ENCODE peak calls at places on chromosomes 3 and 15, in seven cellular contexts. One of them, this sample, is unnamed.

GRCh38 chr15:39864116-39864515 is 56.0 kb downstream of the GPR176 start:
- DNase-seq in fibroblast of mammary gland: no peak
- DNase-seq in HCT116: no peak
- DNase-seq in choroid plexus epithelial cell: no peak
- DNase-seq in cardiac fibroblast: no peak
- DNase-seq in CD8-positive, alpha-beta T cell: no peak
- DNase-seq in kidney epithelial cell: no peak
- DNase-seq in this sample: no peak

GRCh38 chr3:186502138-186502941 is 41.8 kb downstream of the CRYGS start:
- DNase-seq in kidney epithelial cell: no peak
- DNase-seq in cardiac fibroblast: peak
- DNase-seq in choroid plexus epithelial cell: no peak
- DNase-seq in fibroblast of mammary gland: no peak
- DNase-seq in CD8-positive, alpha-beta T cell: no peak
- DNase-seq in HCT116: no peak
- DNase-seq in this sample: no peak

GRCh38 chr3:48256557-48256956 is 15.7 kb downstream of the ZNF589 start:
- DNase-seq in choroid plexus epithelial cell: no peak
- DNase-seq in fibroblast of mammary gland: no peak
- DNase-seq in kidney epithelial cell: no peak
- DNase-seq in CD8-positive, alpha-beta T cell: no peak
- DNase-seq in cardiac fibroblast: no peak
- DNase-seq in HCT116: no peak
- DNase-seq in this sample: no peak

GRCh38 chr15:51080286-51080685 is 14.4 kb downstream of the TNFAIP8L3 start:
- DNase-seq in fibroblast of mammary gland: no peak
- DNase-seq in cardiac fibroblast: no peak
- DNase-seq in HCT116: no peak
- DNase-seq in choroid plexus epithelial cell: no peak
- DNase-seq in kidney epithelial cell: no peak
- DNase-seq in CD8-positive, alpha-beta T cell: no peak
- DNase-seq in this sample: no peak

GRCh38 chr3:123818324-123818920 is 65.7 kb downstream of the MYLK start:
- DNase-seq in HCT116: no peak
- DNase-seq in CD8-positive, alpha-beta T cell: no peak
- DNase-seq in choroid plexus epithelial cell: peak
- DNase-seq in cardiac fibroblast: peak
- DNase-seq in fibroblast of mammary gland: no peak
- DNase-seq in kidney epithelial cell: no peak
- DNase-seq in this sample: no peak

GRCh38 chr3:197224034-197224444 is 74.4 kb downstream of the DLG1 start:
- DNase-seq in choroid plexus epithelial cell: peak
- DNase-seq in cardiac fibroblast: peak
- DNase-seq in kidney epithelial cell: peak
- DNase-seq in CD8-positive, alpha-beta T cell: no peak
- DNase-seq in fibroblast of mammary gland: peak
- DNase-seq in HCT116: peak
- DNase-seq in this sample: peak

GRCh38 chr3:37123292-37123691 is 51.1 kb downstream of the LRRFIP2 start:
- DNase-seq in fibroblast of mammary gland: no peak
- DNase-seq in cardiac fibroblast: no peak
- DNase-seq in kidney epithelial cell: no peak
- DNase-seq in HCT116: no peak
- DNase-seq in CD8-positive, alpha-beta T cell: no peak
- DNase-seq in choroid plexus epithelial cell: no peak
- DNase-seq in this sample: no peak

GRCh38 chr3:143851331-143852017 is 3.2 kb upstream of the SLC9A9 start:
- DNase-seq in CD8-positive, alpha-beta T cell: no peak
- DNase-seq in fibroblast of mammary gland: no peak
- DNase-seq in cardiac fibroblast: no peak
- DNase-seq in HCT116: no peak
- DNase-seq in kidney epithelial cell: no peak
- DNase-seq in choroid plexus epithelial cell: no peak
- DNase-seq in this sample: no peak

GRCh38 chr3:61381745-61382392 is 130.6 kb upstream of the FHIT start:
- DNase-seq in HCT116: peak
- DNase-seq in kidney epithelial cell: no peak
- DNase-seq in choroid plexus epithelial cell: peak
- DNase-seq in cardiac fibroblast: peak
- DNase-seq in CD8-positive, alpha-beta T cell: no peak
- DNase-seq in fibroblast of mammary gland: peak
- DNase-seq in this sample: no peak

GRCh38 chr15:49644364-49644794 is 23.5 kb downstream of the DTWD1 start:
- DNase-seq in CD8-positive, alpha-beta T cell: no peak
- DNase-seq in choroid plexus epithelial cell: peak
- DNase-seq in fibroblast of mammary gland: no peak
- DNase-seq in HCT116: no peak
- DNase-seq in cardiac fibroblast: peak
- DNase-seq in kidney epithelial cell: no peak
- DNase-seq in this sample: no peak

GRCh38 chr15:49627407-49627877 is 6.6 kb downstream of the DTWD1 start:
- DNase-seq in HCT116: peak
- DNase-seq in fibroblast of mammary gland: peak
- DNase-seq in kidney epithelial cell: peak
- DNase-seq in CD8-positive, alpha-beta T cell: no peak
- DNase-seq in choroid plexus epithelial cell: peak
- DNase-seq in cardiac fibroblast: peak
- DNase-seq in this sample: peak

GRCh38 chr15:68990755-68991500 is 23.6 kb upstream of the NOX5 start:
- DNase-seq in cardiac fibroblast: no peak
- DNase-seq in fibroblast of mammary gland: no peak
- DNase-seq in kidney epithelial cell: no peak
- DNase-seq in HCT116: no peak
- DNase-seq in choroid plexus epithelial cell: no peak
- DNase-seq in CD8-positive, alpha-beta T cell: no peak
- DNase-seq in this sample: no peak

GRCh38 chr3:127800508-127800907 is 21.8 kb downstream of the MGLL start:
- DNase-seq in CD8-positive, alpha-beta T cell: no peak
- DNase-seq in cardiac fibroblast: no peak
- DNase-seq in choroid plexus epithelial cell: peak
- DNase-seq in kidney epithelial cell: no peak
- DNase-seq in HCT116: no peak
- DNase-seq in fibroblast of mammary gland: peak
- DNase-seq in this sample: no peak

GRCh38 chr3:73493543-73494314 is 131.0 kb downstream of the PDZRN3 start:
- DNase-seq in CD8-positive, alpha-beta T cell: no peak
- DNase-seq in choroid plexus epithelial cell: peak
- DNase-seq in cardiac fibroblast: peak
- DNase-seq in kidney epithelial cell: no peak
- DNase-seq in fibroblast of mammary gland: peak
- DNase-seq in HCT116: no peak
- DNase-seq in this sample: peak

GRCh38 chr3:52769786-52770445 is 824 bp downstream of the NEK4 start:
- DNase-seq in kidney epithelial cell: no peak
- DNase-seq in HCT116: no peak
- DNase-seq in choroid plexus epithelial cell: peak
- DNase-seq in cardiac fibroblast: no peak
- DNase-seq in CD8-positive, alpha-beta T cell: no peak
- DNase-seq in fibroblast of mammary gland: peak
- DNase-seq in this sample: no peak

GRCh38 chr15:71201471-71201870 is 86.2 kb downstream of the THSD4 start:
- DNase-seq in fibroblast of mammary gland: no peak
- DNase-seq in cardiac fibroblast: no peak
- DNase-seq in choroid plexus epithelial cell: no peak
- DNase-seq in kidney epithelial cell: no peak
- DNase-seq in HCT116: no peak
- DNase-seq in CD8-positive, alpha-beta T cell: no peak
- DNase-seq in this sample: no peak

GRCh38 chr3:117660941-117661635 is 951.5 kb downstream of the TUSC7 start:
- DNase-seq in fibroblast of mammary gland: peak
- DNase-seq in choroid plexus epithelial cell: peak
- DNase-seq in kidney epithelial cell: no peak
- DNase-seq in HCT116: no peak
- DNase-seq in cardiac fibroblast: peak
- DNase-seq in CD8-positive, alpha-beta T cell: no peak
- DNase-seq in this sample: no peak

GRCh38 chr15:48190932-48191573 is 412 bp upstream of the CTXN2 start:
- DNase-seq in choroid plexus epithelial cell: peak
- DNase-seq in cardiac fibroblast: peak
- DNase-seq in fibroblast of mammary gland: peak
- DNase-seq in kidney epithelial cell: no peak
- DNase-seq in CD8-positive, alpha-beta T cell: no peak
- DNase-seq in HCT116: no peak
- DNase-seq in this sample: no peak

GRCh38 chr3:109532257-109533216 is 195.2 kb upstream of the DPPA4 start:
- DNase-seq in choroid plexus epithelial cell: peak
- DNase-seq in CD8-positive, alpha-beta T cell: peak
- DNase-seq in kidney epithelial cell: no peak
- DNase-seq in cardiac fibroblast: peak
- DNase-seq in fibroblast of mammary gland: peak
- DNase-seq in HCT116: peak
- DNase-seq in this sample: peak

GRCh38 chr3:184059424-184059823 is 6.6 kb downstream of the HTR3C start:
- DNase-seq in fibroblast of mammary gland: no peak
- DNase-seq in CD8-positive, alpha-beta T cell: no peak
- DNase-seq in cardiac fibroblast: no peak
- DNase-seq in choroid plexus epithelial cell: no peak
- DNase-seq in HCT116: no peak
- DNase-seq in kidney epithelial cell: no peak
- DNase-seq in this sample: no peak

GRCh38 chr3:56421205-56421604 is 47.1 kb downstream of the ERC2 start:
- DNase-seq in HCT116: no peak
- DNase-seq in fibroblast of mammary gland: peak
- DNase-seq in CD8-positive, alpha-beta T cell: no peak
- DNase-seq in kidney epithelial cell: peak
- DNase-seq in choroid plexus epithelial cell: no peak
- DNase-seq in cardiac fibroblast: no peak
- DNase-seq in this sample: no peak

GRCh38 chr3:175713263-175713662 is 854.1 kb downstream of the NAALADL2 start:
- DNase-seq in kidney epithelial cell: no peak
- DNase-seq in choroid plexus epithelial cell: peak
- DNase-seq in cardiac fibroblast: no peak
- DNase-seq in fibroblast of mammary gland: no peak
- DNase-seq in HCT116: no peak
- DNase-seq in CD8-positive, alpha-beta T cell: no peak
- DNase-seq in this sample: no peak

GRCh38 chr3:117842086-117842485 is 1132.5 kb downstream of the TUSC7 start:
- DNase-seq in choroid plexus epithelial cell: no peak
- DNase-seq in cardiac fibroblast: no peak
- DNase-seq in CD8-positive, alpha-beta T cell: no peak
- DNase-seq in fibroblast of mammary gland: no peak
- DNase-seq in kidney epithelial cell: no peak
- DNase-seq in HCT116: no peak
- DNase-seq in this sample: no peak

GRCh38 chr15:61079529-61079928 is 149.6 kb downstream of the RORA start:
- DNase-seq in choroid plexus epithelial cell: no peak
- DNase-seq in cardiac fibroblast: no peak
- DNase-seq in CD8-positive, alpha-beta T cell: no peak
- DNase-seq in kidney epithelial cell: no peak
- DNase-seq in HCT116: no peak
- DNase-seq in fibroblast of mammary gland: no peak
- DNase-seq in this sample: no peak

GRCh38 chr15:39362832-39363561 is 217.9 kb upstream of the THBS1 start:
- DNase-seq in choroid plexus epithelial cell: peak
- DNase-seq in kidney epithelial cell: peak
- DNase-seq in fibroblast of mammary gland: peak
- DNase-seq in cardiac fibroblast: peak
- DNase-seq in CD8-positive, alpha-beta T cell: no peak
- DNase-seq in HCT116: no peak
- DNase-seq in this sample: peak

GRCh38 chr3:30954431-30954830 is 60.0 kb upstream of the GADL1 start:
- DNase-seq in cardiac fibroblast: no peak
- DNase-seq in fibroblast of mammary gland: no peak
- DNase-seq in kidney epithelial cell: no peak
- DNase-seq in choroid plexus epithelial cell: no peak
- DNase-seq in CD8-positive, alpha-beta T cell: no peak
- DNase-seq in HCT116: no peak
- DNase-seq in this sample: no peak

GRCh38 chr3:179098388-179099077 is 26.9 kb upstream of the ZMAT3 start:
- DNase-seq in cardiac fibroblast: peak
- DNase-seq in CD8-positive, alpha-beta T cell: no peak
- DNase-seq in fibroblast of mammary gland: peak
- DNase-seq in choroid plexus epithelial cell: peak
- DNase-seq in kidney epithelial cell: no peak
- DNase-seq in HCT116: no peak
- DNase-seq in this sample: no peak
- TF ChIP-seq CTCF in cardiac fibroblast: peak
- TF ChIP-seq CTCF in CD8-positive, alpha-beta T cell: no peak
- TF ChIP-seq CTCF in fibroblast of mammary gland: peak
- TF ChIP-seq CTCF in choroid plexus epithelial cell: peak
- TF ChIP-seq CTCF in kidney epithelial cell: no peak
- TF ChIP-seq CTCF in HCT116: peak
- TF ChIP-seq CTCF in this sample: peak

GRCh38 chr15:22981336-22981840 is 1.2 kb upstream of the CYFIP1 start:
- DNase-seq in HCT116: no peak
- DNase-seq in kidney epithelial cell: no peak
- DNase-seq in cardiac fibroblast: no peak
- DNase-seq in CD8-positive, alpha-beta T cell: no peak
- DNase-seq in choroid plexus epithelial cell: no peak
- DNase-seq in fibroblast of mammary gland: no peak
- DNase-seq in this sample: no peak
- H3K4me3 ChIP-seq in HCT116: peak
- H3K4me3 ChIP-seq in kidney epithelial cell: no peak
- H3K4me3 ChIP-seq in cardiac fibroblast: no peak
- H3K4me3 ChIP-seq in CD8-positive, alpha-beta T cell: peak
- H3K4me3 ChIP-seq in choroid plexus epithelial cell: peak
- H3K4me3 ChIP-seq in fibroblast of mammary gland: peak
- H3K4me3 ChIP-seq in this sample: no peak

GRCh38 chr3:14914777-14915113 is 32.6 kb upstream of the NR2C2 start:
- DNase-seq in HCT116: no peak
- DNase-seq in kidney epithelial cell: no peak
- DNase-seq in choroid plexus epithelial cell: no peak
- DNase-seq in CD8-positive, alpha-beta T cell: no peak
- DNase-seq in cardiac fibroblast: no peak
- DNase-seq in fibroblast of mammary gland: no peak
- DNase-seq in this sample: no peak

GRCh38 chr3:14918356-14918860 is 29.0 kb upstream of the NR2C2 start:
- DNase-seq in cardiac fibroblast: no peak
- DNase-seq in HCT116: no peak
- DNase-seq in kidney epithelial cell: no peak
- DNase-seq in choroid plexus epithelial cell: no peak
- DNase-seq in fibroblast of mammary gland: no peak
- DNase-seq in CD8-positive, alpha-beta T cell: no peak
- DNase-seq in this sample: no peak

GRCh38 chr3:14913071-14913925 is 34.1 kb upstream of the NR2C2 start:
- DNase-seq in fibroblast of mammary gland: no peak
- DNase-seq in cardiac fibroblast: no peak
- DNase-seq in kidney epithelial cell: no peak
- DNase-seq in choroid plexus epithelial cell: no peak
- DNase-seq in CD8-positive, alpha-beta T cell: no peak
- DNase-seq in HCT116: no peak
- DNase-seq in this sample: no peak

GRCh38 chr3:14913926-14914776 is 33.2 kb upstream of the NR2C2 start:
- DNase-seq in HCT116: no peak
- DNase-seq in CD8-positive, alpha-beta T cell: no peak
- DNase-seq in cardiac fibroblast: no peak
- DNase-seq in choroid plexus epithelial cell: no peak
- DNase-seq in fibroblast of mammary gland: no peak
- DNase-seq in kidney epithelial cell: no peak
- DNase-seq in this sample: no peak

GRCh38 chr3:14915636-14916222 is 31.7 kb upstream of the NR2C2 start:
- DNase-seq in cardiac fibroblast: no peak
- DNase-seq in kidney epithelial cell: no peak
- DNase-seq in CD8-positive, alpha-beta T cell: no peak
- DNase-seq in fibroblast of mammary gland: no peak
- DNase-seq in choroid plexus epithelial cell: no peak
- DNase-seq in HCT116: no peak
- DNase-seq in this sample: no peak
- TF ChIP-seq CTCF in cardiac fibroblast: peak
- TF ChIP-seq CTCF in kidney epithelial cell: no peak
- TF ChIP-seq CTCF in CD8-positive, alpha-beta T cell: no peak
- TF ChIP-seq CTCF in fibroblast of mammary gland: no peak
- TF ChIP-seq CTCF in choroid plexus epithelial cell: peak
- TF ChIP-seq CTCF in HCT116: peak
- TF ChIP-seq CTCF in this sample: peak

GRCh38 chr3:195105841-195106417 is 165.0 kb downstream of the XXYLT1 start:
- DNase-seq in fibroblast of mammary gland: no peak
- DNase-seq in CD8-positive, alpha-beta T cell: no peak
- DNase-seq in cardiac fibroblast: no peak
- DNase-seq in kidney epithelial cell: no peak
- DNase-seq in HCT116: no peak
- DNase-seq in choroid plexus epithelial cell: peak
- DNase-seq in this sample: no peak
- H3K4me3 ChIP-seq in fibroblast of mammary gland: peak
- H3K4me3 ChIP-seq in CD8-positive, alpha-beta T cell: peak
- H3K4me3 ChIP-seq in cardiac fibroblast: no peak
- H3K4me3 ChIP-seq in kidney epithelial cell: no peak
- H3K4me3 ChIP-seq in HCT116: peak
- H3K4me3 ChIP-seq in choroid plexus epithelial cell: peak
- H3K4me3 ChIP-seq in this sample: no peak

This sample was measured in AG09309.